ENCODE peak calls at places on chromosomes 7 and 10, in four cellular contexts. M, U, N and A are unnamed samples.

GRCh38 chr10:120508393-120508792 is 51.4 kb downstream of the PLPP4 start:
- DNase-seq in U (peak; percentile 35), M (no peak), N (no peak), A (no peak)

GRCh38 chr7:116169060-116169459 is 41.3 kb upstream of the TES start:
- DNase-seq in M (no peak), U (no peak), N (no peak), A (no peak)

GRCh38 chr10:48417374-48417773 is 110.9 kb downstream of the MAPK8 start:
- DNase-seq in M (no peak), U (no peak), N (no peak), A (no peak)

GRCh38 chr10:96044686-96045085 is 1.3 kb downstream of the CCNJ start:
- DNase-seq in U (no peak), N (no peak), M (no peak), A (no peak)

GRCh38 chr7:23475579-23475844 is 5.2 kb upstream of the IGF2BP3 start:
- DNase-seq in M (no peak), U (no peak), N (no peak), A (no peak)

GRCh38 chr7:26143298-26144044 is 8.5 kb upstream of the NFE2L3 start:
- DNase-seq in U (no peak), M (no peak), N (no peak), A (no peak)

GRCh38 chr10:5506246-5506645 is 6.9 kb upstream of the CALML5 start:
- DNase-seq in N (no peak), U (no peak), M (no peak), A (no peak)

GRCh38 chr10:15539262-15539661 is 168.2 kb upstream of the FAM171A1 start:
- DNase-seq in U (no peak), N (no peak), M (no peak), A (no peak)

GRCh38 chr7:106022193-106022821 is 59.2 kb downstream of the CDHR3 start:
- DNase-seq in N (no peak), M (no peak), U (no peak), A (no peak)

GRCh38 chr7:44787041-44787440 is 9.4 kb upstream of the PPIA start:
- DNase-seq in U (no peak), N (no peak), M (no peak), A (peak; percentile 70)

GRCh38 chr7:44793919-44794715 is 2.4 kb upstream of the PPIA start:
- DNase-seq in M (no peak), U (no peak), N (peak; percentile 71), A (no peak)

GRCh38 chr7:44787762-44788161 is 8.7 kb upstream of the PPIA start:
- DNase-seq in N (no peak), M (no peak), U (no peak), A (no peak)

GRCh38 chr7:44789990-44790389 is 6.5 kb upstream of the PPIA start:
- DNase-seq in U (no peak), M (no peak), N (no peak), A (no peak)

GRCh38 chr7:44791278-44792219 is 4.9 kb upstream of the PPIA start:
- DNase-seq in N (no peak), U (no peak), M (no peak), A (peak; percentile 14)
- TF ChIP-seq CTCF in N (peak; percentile 53), U (no peak), M (no peak), A (no peak)

GRCh38 chr10:43216931-43217562 is 49.8 kb downstream of the RASGEF1A start:
- DNase-seq in U (no peak), M (peak; percentile 52), N (no peak), A (no peak)

GRCh38 chr10:43217563-43218205 is 49.2 kb downstream of the RASGEF1A start:
- DNase-seq in N (no peak), U (no peak), M (peak; percentile 43), A (no peak)

GRCh38 chr10:43214071-43214955 is 52.6 kb downstream of the RASGEF1A start:
- DNase-seq in U (no peak), N (no peak), M (no peak), A (no peak)

GRCh38 chr10:43214956-43215561 is 51.8 kb downstream of the RASGEF1A start:
- DNase-seq in M (no peak), U (no peak), N (no peak), A (no peak)

DNA sequence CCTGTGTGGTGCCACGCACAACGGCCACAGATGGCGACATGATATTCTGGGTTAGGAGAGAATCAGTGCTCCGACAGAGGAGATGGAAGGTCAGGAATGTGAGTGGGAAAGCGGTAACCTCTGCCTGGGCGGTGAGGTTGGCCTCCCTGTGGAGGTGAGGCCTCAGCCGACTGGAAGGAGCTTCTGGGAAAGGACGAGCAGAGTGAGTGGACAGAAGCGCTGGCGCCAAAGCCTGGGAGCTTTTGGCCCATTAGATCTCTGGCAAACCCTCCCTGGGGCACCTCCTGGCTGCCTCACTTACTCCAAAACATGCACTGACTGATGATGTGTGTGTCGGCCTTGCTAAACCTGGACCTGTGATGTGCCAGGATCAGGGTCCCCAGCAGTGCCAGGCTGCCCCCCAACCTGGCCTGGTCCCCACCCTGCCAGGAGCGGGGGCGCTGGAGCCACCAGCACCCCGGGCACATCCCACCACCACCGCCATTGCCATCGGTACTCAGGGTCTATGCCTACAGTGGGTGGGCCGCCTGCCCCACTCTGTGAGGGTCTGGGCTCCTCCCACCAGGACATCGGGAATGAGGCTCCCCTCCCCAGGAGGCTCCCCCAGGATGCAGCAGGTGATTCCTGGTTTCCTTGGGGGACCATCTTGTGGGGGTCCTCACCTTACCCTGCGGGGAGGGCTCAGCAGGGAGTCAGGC is 51.0 kb downstream of the RASGEF1A start:
- DNase-seq in M (no peak), N (no peak), U (no peak), A (no peak)
- TF ChIP-seq CTCF in M (no peak), N (no peak), U (no peak), A (no peak)

GRCh38 chr10:112344261-112344660 is 29.7 kb upstream of the ACSL5 start:
- DNase-seq in N (no peak), M (no peak), U (no peak), A (no peak)
- TF ChIP-seq CTCF in N (peak; percentile 8), M (no peak), U (peak; percentile 59), A (no peak)

DNA sequence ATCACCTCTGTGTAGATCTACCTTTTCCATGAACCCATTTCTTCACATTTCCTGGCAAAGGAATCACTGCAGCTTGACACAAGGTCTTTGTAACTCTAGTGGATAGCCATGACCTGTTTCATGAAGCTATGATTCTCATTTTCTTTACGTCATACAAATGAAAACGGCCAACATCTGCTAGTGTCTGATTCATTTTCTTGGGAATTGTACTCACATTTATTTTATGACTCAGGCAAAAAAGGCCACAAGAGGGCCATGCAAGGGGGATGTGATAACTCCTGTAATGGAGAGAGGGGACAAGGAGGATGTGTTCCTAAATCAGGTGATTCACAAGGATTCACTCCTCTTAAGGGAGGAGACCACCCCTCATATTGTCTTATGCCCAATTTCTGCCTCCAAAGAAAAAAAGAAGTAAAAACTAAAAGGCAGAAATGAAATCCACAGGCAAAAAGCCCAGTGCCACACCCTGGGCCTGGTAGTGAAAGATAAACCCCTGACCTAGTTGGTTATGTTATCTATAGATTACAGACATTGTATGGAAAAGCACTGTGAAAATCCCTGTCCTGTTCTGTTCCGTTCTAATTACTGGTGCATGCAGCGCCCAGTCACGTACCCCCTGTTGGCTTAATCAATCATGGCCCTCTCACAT is 249.9 kb downstream of the IPMK start:
- DNase-seq in M (no peak), U (no peak), N (peak; percentile 69), A (no peak)
- TF ChIP-seq CTCF in M (no peak), U (no peak), N (peak; percentile 34), A (no peak)

GRCh38 chr7:44085549-44085948 is 3.2 kb upstream of the POLM start:
- DNase-seq in N (no peak), M (no peak), U (no peak), A (no peak)
- TF ChIP-seq CTCF in N (peak; percentile 30), M (no peak), U (peak; percentile 41), A (peak; percentile 28)

GRCh38 chr7:87220026-87220733 is 648 bp upstream of the TMEM243 start:
- DNase-seq in M (peak; percentile 94), U (peak; percentile 61), N (no peak), A (peak; percentile 84)
- TF ChIP-seq CTCF in M (no peak), U (no peak), N (no peak), A (no peak)

GRCh38 chr10:79105164-79105739 is 36.5 kb downstream of the ZMIZ1 start:
- DNase-seq in U (no peak), N (no peak), M (no peak), A (no peak)
- TF ChIP-seq CTCF in U (no peak), N (peak; percentile 10), M (no peak), A (no peak)

DNA sequence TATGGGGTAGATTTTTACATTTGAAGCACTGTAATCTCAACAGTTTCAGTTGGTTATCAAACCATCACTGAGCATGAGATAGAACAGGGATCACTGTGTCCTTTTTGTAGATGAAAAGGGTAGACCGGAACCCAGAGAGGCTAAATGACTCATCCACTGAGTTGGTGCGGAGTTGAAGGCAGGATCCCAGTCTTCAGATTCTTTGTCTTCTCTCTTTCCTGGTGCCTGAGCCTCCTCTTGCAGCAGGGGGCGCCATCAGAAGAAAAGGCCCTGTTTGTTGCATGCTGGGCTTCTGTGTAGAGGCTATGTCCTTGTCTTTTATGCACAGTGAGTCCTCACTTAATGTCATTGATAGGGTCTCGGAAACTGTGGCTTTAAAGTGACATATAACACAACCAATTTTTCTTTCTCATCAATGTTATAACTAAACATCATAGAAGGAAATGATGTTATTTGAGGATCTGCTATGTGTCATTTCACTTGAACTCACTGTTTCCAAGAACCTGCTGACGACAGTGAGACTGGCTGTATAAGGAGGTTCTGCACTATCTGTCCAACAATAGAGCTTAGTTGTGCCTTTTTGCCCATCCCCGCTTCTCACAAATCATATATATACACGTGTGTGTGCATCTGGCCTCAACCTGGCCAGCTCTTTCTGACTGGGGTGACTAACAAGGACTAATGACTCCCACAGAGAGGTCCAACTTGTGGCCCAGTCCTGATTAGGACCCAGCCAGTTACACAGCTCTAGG is 14.3 kb downstream of the ZNF282 start:
- DNase-seq in M (no peak), N (no peak), U (peak; percentile 40), A (peak; percentile 70)
- TF ChIP-seq CTCF in M (peak; percentile 49), N (peak; percentile 61), U (peak; percentile 88), A (peak; percentile 58)

GRCh38 chr7:20790273-20790842 is 3.7 kb upstream of the SP8 start:
- DNase-seq in M (no peak), N (no peak), U (no peak), A (no peak)
- TF ChIP-seq CTCF in M (no peak), N (no peak), U (no peak), A (no peak)